ENCODE peak calls at places on chromosome 18, in eight cellular contexts. One of them, this sample, is unnamed.

GRCh38 chr18:5900249-5900648 is 4.9 kb upstream of the TMEM200C start:
- DNase-seq in right cardiac atrium: no peak
- DNase-seq in tibial artery: no peak
- DNase-seq in mesendoderm: peak; percentile 48
- DNase-seq in SK-N-SH: no peak
- DNase-seq in uterus: no peak
- DNase-seq in adrenal gland: no peak
- DNase-seq in SJSA1: peak; percentile 72
- DNase-seq in this sample: no peak

GRCh38 chr18:45324489-45325111 is 290.7 kb upstream of the SLC14A2 start:
- DNase-seq in right cardiac atrium: peak; percentile 83
- DNase-seq in tibial artery: peak; percentile 92
- DNase-seq in mesendoderm: peak; percentile 74
- DNase-seq in SK-N-SH: no peak
- DNase-seq in uterus: peak; percentile 83
- DNase-seq in adrenal gland: peak; percentile 76
- DNase-seq in SJSA1: no peak
- DNase-seq in this sample: peak; percentile 37

GRCh38 chr18:38565513-38565912 is 999.9 kb upstream of the CELF4 start:
- DNase-seq in right cardiac atrium: no peak
- DNase-seq in tibial artery: no peak
- DNase-seq in mesendoderm: no peak
- DNase-seq in SK-N-SH: no peak
- DNase-seq in uterus: no peak
- DNase-seq in adrenal gland: no peak
- DNase-seq in SJSA1: no peak
- DNase-seq in this sample: no peak

GRCh38 chr18:44946529-44947113 is 265.9 kb downstream of the SETBP1 start:
- DNase-seq in right cardiac atrium: no peak
- DNase-seq in tibial artery: no peak
- DNase-seq in mesendoderm: no peak
- DNase-seq in SK-N-SH: no peak
- DNase-seq in uterus: no peak
- DNase-seq in adrenal gland: no peak
- DNase-seq in SJSA1: no peak
- DNase-seq in this sample: no peak

GRCh38 chr18:12233378-12233777 is 20.8 kb upstream of the CIDEA start:
- DNase-seq in right cardiac atrium: no peak
- DNase-seq in tibial artery: no peak
- DNase-seq in mesendoderm: no peak
- DNase-seq in SK-N-SH: no peak
- DNase-seq in uterus: no peak
- DNase-seq in adrenal gland: no peak
- DNase-seq in SJSA1: no peak
- DNase-seq in this sample: no peak

GRCh38 chr18:46686186-46686585 is 29.2 kb upstream of the LOXHD1 start:
- DNase-seq in right cardiac atrium: no peak
- DNase-seq in tibial artery: no peak
- DNase-seq in mesendoderm: no peak
- DNase-seq in SK-N-SH: no peak
- DNase-seq in uterus: no peak
- DNase-seq in adrenal gland: no peak
- DNase-seq in SJSA1: no peak
- DNase-seq in this sample: no peak

GRCh38 chr18:11259421-11259820 is 110.1 kb upstream of the PIEZO2 start:
- DNase-seq in right cardiac atrium: peak; percentile 69
- DNase-seq in tibial artery: no peak
- DNase-seq in mesendoderm: no peak
- DNase-seq in SK-N-SH: peak; percentile 13
- DNase-seq in uterus: peak; percentile 22
- DNase-seq in adrenal gland: peak; percentile 75
- DNase-seq in SJSA1: no peak
- DNase-seq in this sample: peak; percentile 36

GRCh38 chr18:8673276-8674209 is 31.8 kb upstream of the MTCL1 start:
- DNase-seq in right cardiac atrium: no peak
- DNase-seq in tibial artery: no peak
- DNase-seq in mesendoderm: no peak
- DNase-seq in SK-N-SH: no peak
- DNase-seq in uterus: no peak
- DNase-seq in adrenal gland: no peak
- DNase-seq in SJSA1: no peak
- DNase-seq in this sample: no peak

GRCh38 chr18:13893418-13893760 is 21.9 kb downstream of the MC2R start:
- DNase-seq in right cardiac atrium: no peak
- DNase-seq in tibial artery: no peak
- DNase-seq in mesendoderm: no peak
- DNase-seq in SK-N-SH: no peak
- DNase-seq in uterus: no peak
- DNase-seq in adrenal gland: no peak
- DNase-seq in SJSA1: no peak
- DNase-seq in this sample: no peak

GRCh38 chr18:58624011-58624410 is 4.9 kb downstream of the ALPK2 start:
- DNase-seq in right cardiac atrium: no peak
- DNase-seq in tibial artery: no peak
- DNase-seq in mesendoderm: no peak
- DNase-seq in SK-N-SH: no peak
- DNase-seq in uterus: no peak
- DNase-seq in adrenal gland: no peak
- DNase-seq in SJSA1: no peak
- DNase-seq in this sample: no peak

GRCh38 chr18:2036136-2036535 is 535.2 kb downstream of the METTL4 start:
- DNase-seq in right cardiac atrium: no peak
- DNase-seq in tibial artery: no peak
- DNase-seq in mesendoderm: no peak
- DNase-seq in SK-N-SH: no peak
- DNase-seq in uterus: no peak
- DNase-seq in adrenal gland: no peak
- DNase-seq in SJSA1: no peak
- DNase-seq in this sample: no peak

GRCh38 chr18:76493213-76494107 is 1.6 kb downstream of the ZNF516 start:
- DNase-seq in right cardiac atrium: no peak
- DNase-seq in tibial artery: no peak
- DNase-seq in mesendoderm: peak; percentile 67
- DNase-seq in SK-N-SH: peak; percentile 33
- DNase-seq in uterus: no peak
- DNase-seq in adrenal gland: peak; percentile 54
- DNase-seq in SJSA1: no peak
- DNase-seq in this sample: no peak

GRCh38 chr18:69081846-69082245 is 284.0 kb downstream of the CCDC102B start:
- DNase-seq in right cardiac atrium: no peak
- DNase-seq in tibial artery: no peak
- DNase-seq in mesendoderm: no peak
- DNase-seq in SK-N-SH: no peak
- DNase-seq in uterus: no peak
- DNase-seq in adrenal gland: no peak
- DNase-seq in SJSA1: no peak
- DNase-seq in this sample: no peak

GRCh38 chr18:65592419-65592818 is 158.4 kb upstream of the CDH7 start:
- DNase-seq in right cardiac atrium: no peak
- DNase-seq in tibial artery: no peak
- DNase-seq in mesendoderm: peak; percentile 23
- DNase-seq in SK-N-SH: no peak
- DNase-seq in uterus: no peak
- DNase-seq in adrenal gland: no peak
- DNase-seq in SJSA1: no peak
- DNase-seq in this sample: no peak

GRCh38 chr18:48923746-48924580 is 26.8 kb downstream of the SMAD7 start:
- DNase-seq in right cardiac atrium: peak; percentile 66
- DNase-seq in tibial artery: peak; percentile 64
- DNase-seq in mesendoderm: peak; percentile 11
- DNase-seq in SK-N-SH: no peak
- DNase-seq in uterus: no peak
- DNase-seq in adrenal gland: peak; percentile 16
- DNase-seq in SJSA1: no peak
- DNase-seq in this sample: no peak
- H3K4me1 ChIP-seq in right cardiac atrium: peaks cover 66% of the 10 kb centered on the region
- H3K4me1 ChIP-seq in tibial artery: peaks cover 98% of the 10 kb centered on the region
- H3K4me1 ChIP-seq in mesendoderm: peaks cover 24% of the 10 kb centered on the region
- H3K4me1 ChIP-seq in SK-N-SH: peaks cover 76% of the 10 kb centered on the region
- H3K4me1 ChIP-seq in uterus: peaks cover 7% of the 10 kb centered on the region
- H3K4me1 ChIP-seq in adrenal gland: peaks cover 80% of the 10 kb centered on the region
- H3K4me1 ChIP-seq in SJSA1: peaks cover 71% of the 10 kb centered on the region
- H3K4me1 ChIP-seq in this sample: peaks cover 93% of the 10 kb centered on the region

DNA sequence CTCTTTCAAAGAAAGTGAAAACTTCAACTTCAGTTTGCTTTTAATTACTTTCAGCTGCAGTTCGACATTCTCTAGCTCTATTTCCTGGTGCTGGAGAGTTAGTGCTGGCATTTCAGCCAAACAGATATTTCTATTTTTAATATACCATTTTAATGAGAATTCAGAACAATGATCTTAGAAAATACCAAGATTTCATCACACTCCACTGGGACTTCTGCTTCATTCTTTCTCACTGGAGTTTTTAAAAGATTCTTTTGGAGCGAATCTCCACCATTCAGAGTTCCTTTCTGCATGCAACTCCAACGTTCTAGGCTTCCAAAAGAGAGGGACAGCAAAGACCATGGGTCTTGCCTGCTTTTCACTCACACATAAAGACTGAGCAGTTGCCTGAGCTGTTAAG is 94.2 kb downstream of the CABLES1 start:
- DNase-seq in right cardiac atrium: no peak
- DNase-seq in tibial artery: no peak
- DNase-seq in mesendoderm: no peak
- DNase-seq in SK-N-SH: no peak
- DNase-seq in uterus: no peak
- DNase-seq in adrenal gland: no peak
- DNase-seq in SJSA1: no peak
- DNase-seq in this sample: no peak
- H3K4me1 ChIP-seq in right cardiac atrium: peaks cover 4% of the 10 kb centered on the region
- H3K4me1 ChIP-seq in tibial artery: peaks cover 76% of the 10 kb centered on the region
- H3K4me1 ChIP-seq in mesendoderm: no peaks in the 10 kb centered on the region
- H3K4me1 ChIP-seq in SK-N-SH: peaks cover 50% of the 10 kb centered on the region
- H3K4me1 ChIP-seq in uterus: peaks cover 24% of the 10 kb centered on the region
- H3K4me1 ChIP-seq in adrenal gland: peaks cover 48% of the 10 kb centered on the region
- H3K4me1 ChIP-seq in SJSA1: peaks cover 41% of the 10 kb centered on the region
- H3K4me1 ChIP-seq in this sample: peaks cover 66% of the 10 kb centered on the region

GRCh38 chr18:80106482-80107051 is 2.5 kb upstream of the ADNP2 start:
- DNase-seq in right cardiac atrium: no peak
- DNase-seq in tibial artery: no peak
- DNase-seq in mesendoderm: no peak
- DNase-seq in SK-N-SH: no peak
- DNase-seq in uterus: no peak
- DNase-seq in adrenal gland: no peak
- DNase-seq in SJSA1: no peak
- DNase-seq in this sample: no peak
- H3K4me1 ChIP-seq in right cardiac atrium: peaks cover 4% of the 10 kb centered on the region
- H3K4me1 ChIP-seq in tibial artery: peaks cover 37% of the 10 kb centered on the region
- H3K4me1 ChIP-seq in mesendoderm: peaks cover 19% of the 10 kb centered on the region
- H3K4me1 ChIP-seq in SK-N-SH: peaks cover 13% of the 10 kb centered on the region
- H3K4me1 ChIP-seq in uterus: peaks cover 4% of the 10 kb centered on the region
- H3K4me1 ChIP-seq in adrenal gland: peaks cover 16% of the 10 kb centered on the region
- H3K4me1 ChIP-seq in SJSA1: peaks cover 11% of the 10 kb centered on the region
- H3K4me1 ChIP-seq in this sample: peaks cover 34% of the 10 kb centered on the region

GRCh38 chr18:10089881-10090280 is 176.1 kb downstream of the VAPA start:
- DNase-seq in right cardiac atrium: no peak
- DNase-seq in tibial artery: no peak
- DNase-seq in mesendoderm: no peak
- DNase-seq in SK-N-SH: no peak
- DNase-seq in uterus: no peak
- DNase-seq in adrenal gland: no peak
- DNase-seq in SJSA1: no peak
- DNase-seq in this sample: no peak
- H3K4me1 ChIP-seq in right cardiac atrium: no peaks in the 10 kb centered on the region
- H3K4me1 ChIP-seq in tibial artery: no peaks in the 10 kb centered on the region
- H3K4me1 ChIP-seq in mesendoderm: no peaks in the 10 kb centered on the region
- H3K4me1 ChIP-seq in SK-N-SH: no peaks in the 10 kb centered on the region
- H3K4me1 ChIP-seq in uterus: no peaks in the 10 kb centered on the region
- H3K4me1 ChIP-seq in adrenal gland: no peaks in the 10 kb centered on the region
- H3K4me1 ChIP-seq in SJSA1: no peaks in the 10 kb centered on the region
- H3K4me1 ChIP-seq in this sample: no peaks in the 10 kb centered on the region

GRCh38 chr18:28109781-28110460 is 67.0 kb downstream of the CDH2 start:
- DNase-seq in right cardiac atrium: no peak
- DNase-seq in tibial artery: no peak
- DNase-seq in mesendoderm: no peak
- DNase-seq in SK-N-SH: no peak
- DNase-seq in uterus: no peak
- DNase-seq in adrenal gland: no peak
- DNase-seq in SJSA1: no peak
- DNase-seq in this sample: no peak

GRCh38 chr18:28112056-28112470 is 64.9 kb downstream of the CDH2 start:
- DNase-seq in right cardiac atrium: no peak
- DNase-seq in tibial artery: no peak
- DNase-seq in mesendoderm: peak; percentile 57
- DNase-seq in SK-N-SH: no peak
- DNase-seq in uterus: no peak
- DNase-seq in adrenal gland: peak; percentile 51
- DNase-seq in SJSA1: peak; percentile 54
- DNase-seq in this sample: no peak

GRCh38 chr18:28108254-28108653 is 68.7 kb downstream of the CDH2 start:
- DNase-seq in right cardiac atrium: no peak
- DNase-seq in tibial artery: no peak
- DNase-seq in mesendoderm: peak; percentile 55
- DNase-seq in SK-N-SH: no peak
- DNase-seq in uterus: no peak
- DNase-seq in adrenal gland: no peak
- DNase-seq in SJSA1: no peak
- DNase-seq in this sample: no peak

GRCh38 chr18:28110924-28111323 is 66.0 kb downstream of the CDH2 start:
- DNase-seq in right cardiac atrium: peak; percentile 39
- DNase-seq in tibial artery: no peak
- DNase-seq in mesendoderm: no peak
- DNase-seq in SK-N-SH: no peak
- DNase-seq in uterus: no peak
- DNase-seq in adrenal gland: peak; percentile 60
- DNase-seq in SJSA1: no peak
- DNase-seq in this sample: no peak

DNA sequence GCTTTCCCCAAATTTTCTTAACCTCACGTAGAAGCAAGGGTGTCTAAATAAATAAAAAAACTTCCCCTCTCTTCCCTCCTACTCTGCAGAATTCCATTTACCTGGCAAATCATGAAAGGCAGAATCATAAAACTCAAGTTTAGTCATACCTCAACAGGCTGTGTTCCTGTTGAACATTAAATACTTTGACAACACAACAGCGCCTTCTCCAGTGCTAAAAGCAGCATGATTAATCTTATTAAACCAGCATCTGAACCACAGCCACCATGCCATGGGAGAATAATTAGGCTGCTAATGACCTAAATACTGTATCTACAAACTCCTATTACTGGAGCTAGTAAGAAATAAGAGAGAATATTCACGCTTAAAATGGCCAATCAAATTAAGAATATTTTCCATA is 68.1 kb downstream of the CDH2 start:
- DNase-seq in right cardiac atrium: no peak
- DNase-seq in tibial artery: no peak
- DNase-seq in mesendoderm: peak; percentile 54
- DNase-seq in SK-N-SH: no peak
- DNase-seq in uterus: no peak
- DNase-seq in adrenal gland: no peak
- DNase-seq in SJSA1: no peak
- DNase-seq in this sample: no peak
- H3K4me1 ChIP-seq in right cardiac atrium: peaks cover 8% of the 10 kb centered on the region
- H3K4me1 ChIP-seq in tibial artery: peaks cover 13% of the 10 kb centered on the region
- H3K4me1 ChIP-seq in mesendoderm: peaks cover 22% of the 10 kb centered on the region
- H3K4me1 ChIP-seq in SK-N-SH: peaks cover 47% of the 10 kb centered on the region
- H3K4me1 ChIP-seq in uterus: no peaks in the 10 kb centered on the region
- H3K4me1 ChIP-seq in adrenal gland: peaks cover 53% of the 10 kb centered on the region
- H3K4me1 ChIP-seq in SJSA1: peaks cover 29% of the 10 kb centered on the region
- H3K4me1 ChIP-seq in this sample: peaks cover 45% of the 10 kb centered on the region

DNA sequence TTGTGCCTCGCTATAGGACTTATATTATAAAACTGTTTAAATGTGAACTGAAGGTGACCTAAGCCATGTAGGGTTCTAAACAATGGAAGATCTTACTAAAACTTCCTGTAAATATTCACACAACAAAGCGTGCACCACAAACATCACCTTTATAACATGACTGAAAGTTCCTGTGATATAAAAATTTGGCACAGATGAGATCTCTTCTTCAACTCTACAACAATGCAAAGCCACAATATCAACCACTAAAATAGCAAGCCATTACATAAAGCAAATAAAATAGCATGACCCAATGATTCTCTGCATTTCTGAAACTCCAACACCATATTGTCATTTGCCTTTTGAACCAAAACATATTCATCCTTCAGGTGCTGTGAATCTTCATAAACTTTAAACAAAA is 3.5 kb downstream of the YES1 start:
- DNase-seq in right cardiac atrium: no peak
- DNase-seq in tibial artery: no peak
- DNase-seq in mesendoderm: no peak
- DNase-seq in SK-N-SH: no peak
- DNase-seq in uterus: no peak
- DNase-seq in adrenal gland: no peak
- DNase-seq in SJSA1: no peak
- DNase-seq in this sample: no peak
- H3K4me1 ChIP-seq in right cardiac atrium: no peaks in the 10 kb centered on the region
- H3K4me1 ChIP-seq in tibial artery: peaks cover 19% of the 10 kb centered on the region
- H3K4me1 ChIP-seq in mesendoderm: no peaks in the 10 kb centered on the region
- H3K4me1 ChIP-seq in SK-N-SH: no peaks in the 10 kb centered on the region
- H3K4me1 ChIP-seq in uterus: no peaks in the 10 kb centered on the region
- H3K4me1 ChIP-seq in adrenal gland: peaks cover 40% of the 10 kb centered on the region
- H3K4me1 ChIP-seq in SJSA1: peaks cover 20% of the 10 kb centered on the region
- H3K4me1 ChIP-seq in this sample: peaks cover 84% of the 10 kb centered on the region